ENCODE peak calls at places on chromosomes 2 and 18, in seven cellular contexts. N, S, H, J, G, A and E are unnamed samples. For H3K9me3, the result is how much of the 10 kb centered on the place peaks cover.

GRCh38 chr18:69250305-69251151 is 150.2 kb upstream of the DOK6 start:
- DNase-seq in N (peak), S (no peak), J (no peak), G (peak), H (no peak), A (no peak), E (no peak)

GRCh38 chr18:2222270-2223185 is 348.8 kb downstream of the METTL4 start:
- DNase-seq in G (peak), S (no peak), H (no peak), J (no peak), N (no peak), A (no peak), E (no peak)

GRCh38 chr2:166417669-166418068 is 41.9 kb upstream of the SCN9A start:
- DNase-seq in J (no peak), H (no peak), G (peak), N (no peak), S (no peak), A (no peak), E (no peak)

GRCh38 chr18:32760391-32760790 is 12.4 kb downstream of the KLHL14 start:
- DNase-seq in S (no peak), G (no peak), A (peak), N (no peak), J (no peak), H (peak), E (no peak)

GRCh38 chr2:27370026-27370815 is at the start of the genes EIF2B4 and SNX17:
- DNase-seq in A (peak), H (peak), G (peak), N (peak), S (peak), J (peak), E (peak)

GRCh38 chr2:222272446-222273035 is 26.3 kb downstream of the PAX3 start:
- DNase-seq in S (no peak), G (no peak), H (no peak), N (no peak), A (no peak), J (no peak), E (no peak)

GRCh38 chr2:85231242-85231805 is 96.5 kb downstream of the TGOLN2 start:
- DNase-seq in J (no peak), S (no peak), A (peak), H (no peak), G (no peak), N (no peak), E (no peak)

GRCh38 chr2:134117651-134118050 is 136.2 kb upstream of the MGAT5 start:
- DNase-seq in N (no peak), S (no peak), H (no peak), A (no peak), J (no peak), G (no peak), E (no peak)

GRCh38 chr18:69703461-69703860 is 244.2 kb downstream of the CD226 start:
- DNase-seq in S (no peak), J (no peak), H (no peak), A (no peak), N (no peak), G (no peak), E (no peak)

GRCh38 chr18:37564796-37565137 is 831 bp downstream of the CELF4 start:
- DNase-seq in S (peak), A (peak), G (peak), H (no peak), J (peak), N (peak), E (no peak)

GRCh38 chr2:8119782-8120551 is 561.9 kb upstream of the ID2 start:
- DNase-seq in H (peak), N (no peak), J (no peak), A (no peak), S (no peak), G (peak), E (no peak)

GRCh38 chr2:179853108-179853507 is 8.3 kb downstream of the ZNF385B start:
- DNase-seq in J (no peak), S (no peak), A (no peak), H (no peak), N (no peak), G (no peak), E (no peak)

GRCh38 chr2:23988371-23988770 is 21.5 kb upstream of the MFSD2B start:
- DNase-seq in J (no peak), A (no peak), S (no peak), G (no peak), N (no peak), H (no peak), E (peak)

GRCh38 chr2:169095631-169096105 is 26.3 kb downstream of the DHRS9 start:
- DNase-seq in A (no peak), N (no peak), J (no peak), S (no peak), H (no peak), G (peak), E (no peak)

GRCh38 chr2:197804049-197804757 is at the start of gene PLCL1:
- DNase-seq in A (peak), J (peak), G (peak), N (peak), H (peak), S (peak), E (peak)

GRCh38 chr2:149033716-149034115 is 4.8 kb upstream of the LYPD6B start:
- DNase-seq in A (peak), G (peak), H (no peak), S (no peak), J (no peak), N (no peak), E (no peak)

GRCh38 chr2:174544156-174544555 is 53.4 kb downstream of the WIPF1 start:
- DNase-seq in J (no peak), H (no peak), G (no peak), A (no peak), S (no peak), N (no peak), E (no peak)

GRCh38 chr18:57909620-57910019 is 106.5 kb upstream of the ATP8B1 start:
- DNase-seq in S (no peak), N (no peak), G (peak), J (no peak), H (no peak), A (no peak), E (no peak)

GRCh38 chr2:15748736-15749323 is 157.2 kb downstream of the DDX1 start:
- DNase-seq in H (no peak), A (peak), J (no peak), S (no peak), N (no peak), G (peak), E (no peak)

GRCh38 chr2:241843321-241844065 is 15.2 kb downstream of the PDCD1 start:
- DNase-seq in S (peak), G (no peak), A (peak), N (no peak), J (peak), H (no peak), E (no peak)

GRCh38 chr2:171771463-171771862 is 84.2 kb downstream of the DYNC1I2 start:
- DNase-seq in S (no peak), J (no peak), H (no peak), N (no peak), A (no peak), G (no peak), E (no peak)

GRCh38 chr2:173079141-173079540 is 3.5 kb downstream of the MAP3K20 start:
- DNase-seq in N (no peak), J (no peak), A (no peak), G (no peak), S (no peak), H (no peak), E (no peak)

GRCh38 chr2:47187124-47187523 is 32.0 kb upstream of the STPG4 start:
- DNase-seq in N (no peak), G (no peak), H (no peak), A (no peak), J (no peak), S (no peak), E (no peak)

GRCh38 chr18:63025251-63025710 is 294.3 kb downstream of the BCL2 start:
- DNase-seq in A (peak), S (peak), H (no peak), G (peak), J (no peak), N (peak), E (no peak)

GRCh38 chr2:70745276-70745675 is 22.7 kb downstream of the ADD2 start:
- DNase-seq in J (no peak), G (no peak), N (no peak), S (no peak), H (no peak), A (no peak), E (no peak)

GRCh38 chr2:26068602-26069298 is 34.9 kb downstream of the RAB10 start:
- DNase-seq in S (no peak), G (peak), N (no peak), A (no peak), H (peak), J (no peak), E (peak)

GRCh38 chr18:22167471-22168151 is 1.8 kb upstream of the GATA6 start:
- DNase-seq in G (peak), S (peak), J (no peak), N (peak), H (no peak), A (peak), E (no peak)

GRCh38 chr2:123303735-123304134 is 721.4 kb upstream of the CNTNAP5 start:
- DNase-seq in A (no peak), J (no peak), H (no peak), S (no peak), G (no peak), N (no peak), E (no peak)

GRCh38 chr2:214193943-214194342 is 216.9 kb upstream of the VWC2L start:
- DNase-seq in S (no peak), A (no peak), H (no peak), J (no peak), N (no peak), G (no peak), E (no peak)

GRCh38 chr2:196502413-196502812 is 137.1 kb upstream of the CCDC150 start:
- DNase-seq in N (no peak), A (no peak), G (no peak), J (no peak), H (no peak), S (no peak), E (no peak)

GRCh38 chr18:32049393-32050161 is 31.0 kb downstream of the RNF125 start:
- DNase-seq in S (no peak), H (no peak), J (peak), G (no peak), N (peak), A (no peak), E (peak)

GRCh38 chr2:241739651-241740050 is 5.2 kb downstream of the D2HGDH start:
- DNase-seq in G (no peak), S (no peak), H (no peak), A (no peak), J (no peak), N (no peak), E (no peak)

GRCh38 chr2:127423880-127424279 is 5.7 kb downstream of the PROC start:
- DNase-seq in G (no peak), N (no peak), S (no peak), J (no peak), H (no peak), A (no peak), E (no peak)

GRCh38 chr2:86010083-86010482 is 95.6 kb downstream of the POLR1A start:
- DNase-seq in H (no peak), S (no peak), N (no peak), A (no peak), G (no peak), J (no peak), E (no peak)

GRCh38 chr2:165273176-165273575 is 34.0 kb downstream of the SCN2A start:
- DNase-seq in J (no peak), S (no peak), A (no peak), H (no peak), G (no peak), N (no peak), E (no peak)

GRCh38 chr2:138356178-138356577 is 145.4 kb upstream of the SPOPL start:
- DNase-seq in J (no peak), S (no peak), G (peak), N (no peak), A (no peak), H (no peak), E (no peak)

GRCh38 chr2:237061356-237061755 is 24.3 kb upstream of the COPS8 start:
- DNase-seq in J (no peak), H (no peak), N (no peak), S (no peak), G (no peak), A (peak), E (no peak)
- H3K9me3 ChIP-seq in J (under half), H (under half), N (under half), S (under half), G (under half), A (under half), E (under half)

DNA sequence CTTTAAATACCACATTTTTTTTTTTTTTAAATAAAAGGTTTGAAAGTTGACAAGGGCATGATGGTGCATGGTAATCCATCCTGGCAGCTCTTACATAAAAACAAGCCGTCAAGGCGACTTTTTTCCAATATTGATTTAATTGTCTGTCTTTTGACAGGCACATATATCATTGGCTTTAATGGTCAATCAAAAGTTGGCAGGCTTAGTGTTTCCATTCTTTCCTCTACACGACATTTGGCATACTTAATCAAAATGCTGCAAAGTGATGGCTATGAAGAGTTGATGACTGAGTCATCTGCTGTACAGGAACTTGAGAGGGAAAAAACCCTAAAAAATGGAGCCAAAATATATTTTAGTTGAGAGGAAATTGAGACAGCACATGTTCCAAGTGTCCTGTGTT is 3.0 kb downstream of the TSHZ1 start:
- DNase-seq in A (no peak), N (no peak), S (no peak), G (no peak), H (no peak), J (no peak), E (no peak)
- H3K4me3 ChIP-seq in A (no peak), N (no peak), S (peak), G (no peak), H (no peak), J (peak), E (peak)

GRCh38 chr2:177427316-177427715 is 34.7 kb downstream of the AGPS start:
- DNase-seq in A (no peak), S (no peak), N (no peak), G (no peak), H (no peak), J (no peak), E (no peak)
- H3K9me3 ChIP-seq in A (half or more), S (under half), N (under half), G (under half), H (under half), J (under half), E (under half)

GRCh38 chr18:76459312-76459686 is 35.7 kb downstream of the ZNF516 start:
- DNase-seq in J (peak), S (no peak), H (no peak), N (no peak), G (no peak), A (no peak), E (no peak)

GRCh38 chr18:76458522-76459311 is 36.3 kb downstream of the ZNF516 start:
- DNase-seq in J (peak), S (no peak), N (no peak), G (no peak), H (no peak), A (peak), E (no peak)

GRCh38 chr18:76461148-76461547 is 33.9 kb downstream of the ZNF516 start:
- DNase-seq in S (no peak), N (no peak), H (no peak), A (no peak), J (no peak), G (no peak), E (no peak)

GRCh38 chr18:76460482-76460881 is 34.6 kb downstream of the ZNF516 start:
- DNase-seq in S (no peak), N (no peak), G (no peak), H (no peak), A (no peak), J (no peak), E (no peak)

GRCh38 chr18:76459687-76460350 is 35.2 kb downstream of the ZNF516 start:
- DNase-seq in H (no peak), G (peak), J (peak), N (no peak), S (peak), A (peak), E (no peak)
- H3K4me3 ChIP-seq in H (no peak), G (no peak), J (no peak), N (no peak), S (peak), A (no peak), E (no peak)

GRCh38 chr18:78974115-78974740 is 5.4 kb upstream of the SALL3 start:
- DNase-seq in N (no peak), J (no peak), S (no peak), G (no peak), A (peak), H (no peak), E (no peak)

GRCh38 chr18:78975282-78975681 is 4.3 kb upstream of the SALL3 start:
- DNase-seq in J (no peak), N (no peak), H (no peak), A (peak), S (no peak), G (no peak), E (no peak)

GRCh38 chr18:78972930-78973331 is 6.7 kb upstream of the SALL3 start:
- DNase-seq in J (no peak), G (no peak), S (no peak), H (no peak), N (no peak), A (peak), E (no peak)

GRCh38 chr18:78972385-78972918 is 7.2 kb upstream of the SALL3 start:
- DNase-seq in H (no peak), S (no peak), N (no peak), A (no peak), G (no peak), J (no peak), E (no peak)

DNA sequence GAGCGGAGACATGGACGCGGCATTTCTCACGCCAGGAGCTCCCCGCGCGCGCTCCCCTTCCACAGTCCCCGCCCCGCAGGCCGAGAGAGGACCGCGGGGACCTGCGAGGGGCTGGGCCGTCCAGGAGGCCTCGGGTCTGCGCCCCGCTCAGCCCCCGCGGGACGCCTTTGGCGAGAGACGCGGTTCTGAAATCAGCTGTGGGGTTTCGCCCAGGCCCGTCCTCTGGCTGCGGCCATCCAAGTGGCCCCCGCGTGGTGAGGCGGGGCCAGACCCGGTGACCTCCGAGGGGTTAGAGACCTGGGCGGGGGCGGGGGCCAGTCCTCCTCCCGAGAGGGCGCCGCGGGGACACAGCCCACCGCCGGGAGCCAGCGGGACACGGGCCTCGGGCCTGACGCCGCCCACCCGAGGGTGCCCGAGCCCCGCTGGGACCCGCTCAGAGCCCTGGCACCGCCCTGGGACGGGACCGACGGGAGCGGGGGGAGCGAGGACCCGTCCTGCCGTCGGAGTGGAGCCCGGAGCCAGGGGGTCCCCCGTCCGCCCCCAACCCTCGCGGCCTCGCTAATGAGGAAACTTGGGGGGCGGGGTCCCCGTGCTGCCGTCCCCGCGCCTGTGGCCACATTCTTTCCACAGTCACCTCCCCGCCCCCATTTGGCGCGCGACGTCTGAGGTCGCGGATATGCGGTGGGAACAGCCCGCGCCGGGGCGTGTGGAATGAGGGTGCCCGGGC is 6.1 kb upstream of the SALL3 start:
- DNase-seq in G (no peak), J (no peak), H (no peak), S (no peak), A (peak), N (no peak), E (no peak)
- H3K9me3 ChIP-seq in G (under half), J (under half), H (under half), S (under half), A (under half), N (under half), E (under half)

DNA sequence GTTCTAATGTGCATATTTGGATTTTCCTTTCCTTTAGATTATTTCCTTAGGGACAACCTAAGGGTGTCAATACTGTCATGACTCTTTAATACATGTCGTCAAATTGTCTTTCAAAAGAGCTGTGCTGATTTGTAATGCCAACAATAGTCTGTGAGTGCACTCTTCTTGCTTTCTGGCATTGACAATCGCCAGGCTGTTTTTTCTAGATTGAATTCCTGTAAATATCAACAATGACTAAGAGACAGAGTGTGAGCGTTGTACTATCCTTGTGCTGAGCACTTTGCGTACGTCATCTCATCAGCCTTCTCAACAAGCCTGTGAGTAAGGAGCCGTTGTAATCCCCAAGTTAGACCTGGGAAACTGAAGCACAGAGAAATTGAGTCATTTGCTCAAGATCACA is 96.0 kb downstream of the ACOXL start:
- DNase-seq in H (no peak), J (no peak), S (no peak), A (no peak), N (no peak), G (peak), E (no peak)
- H3K4me3 ChIP-seq in H (no peak), J (no peak), S (no peak), A (no peak), N (no peak), G (no peak), E (no peak)

GRCh38 chr2:98975611-98976010 is 39.6 kb upstream of the CRACDL start:
- DNase-seq in H (no peak), A (no peak), S (no peak), N (no peak), J (no peak), G (no peak), E (no peak)

GRCh38 chr2:98972582-98973167 is 36.6 kb upstream of the CRACDL start:
- DNase-seq in G (no peak), H (no peak), J (no peak), S (no peak), A (no peak), N (no peak), E (no peak)
- H3K9me3 ChIP-seq in G (under half), H (under half), J (under half), S (under half), A (under half), N (under half), E (under half)